ENCODE peak calls at places on chromosomes 12 and 14, in ten cellular contexts. One of them, this sample, is unnamed.

GRCh38 chr12:3032770-3033537 is 44.2 kb upstream of the TSPAN9 start:
- DNase-seq in NT2/D1: no peak
- DNase-seq in fibroblast of lung: no peak
- DNase-seq in IMR-90: no peak
- DNase-seq in MM.1S: no peak
- DNase-seq in colonic mucosa: no peak
- DNase-seq in H1: no peak
- DNase-seq in H9: no peak
- DNase-seq in HCT116: no peak
- DNase-seq in neural progenitor cell: no peak
- DNase-seq in this sample: no peak

GRCh38 chr12:93243689-93244513 is 133.8 kb upstream of the NUDT4 start:
- DNase-seq in HCT116: no peak
- DNase-seq in fibroblast of lung: peak; percentile 90
- DNase-seq in IMR-90: peak; percentile 78
- DNase-seq in H9: no peak
- DNase-seq in NT2/D1: no peak
- DNase-seq in H1: no peak
- DNase-seq in neural progenitor cell: no peak
- DNase-seq in MM.1S: peak; percentile 89
- DNase-seq in colonic mucosa: peak; percentile 64
- DNase-seq in this sample: peak; percentile 95

GRCh38 chr12:123808167-123808566 is 46.1 kb downstream of the DNAH10 start:
- DNase-seq in NT2/D1: no peak
- DNase-seq in MM.1S: no peak
- DNase-seq in neural progenitor cell: peak; percentile 23
- DNase-seq in colonic mucosa: no peak
- DNase-seq in HCT116: peak; percentile 6
- DNase-seq in IMR-90: peak; percentile 7
- DNase-seq in H9: peak; percentile 68
- DNase-seq in fibroblast of lung: no peak
- DNase-seq in H1: no peak
- DNase-seq in this sample: peak; percentile 47

GRCh38 chr14:34098045-34098984 is 147.4 kb upstream of the EGLN3 start:
- DNase-seq in MM.1S: no peak
- DNase-seq in H9: no peak
- DNase-seq in colonic mucosa: peak; percentile 48
- DNase-seq in IMR-90: peak; percentile 29
- DNase-seq in neural progenitor cell: peak; percentile 50
- DNase-seq in H1: no peak
- DNase-seq in NT2/D1: no peak
- DNase-seq in fibroblast of lung: peak; percentile 65
- DNase-seq in HCT116: peak; percentile 46
- DNase-seq in this sample: peak; percentile 72

GRCh38 chr12:75756771-75757170 is 245.4 kb upstream of the KRR1 start:
- DNase-seq in IMR-90: no peak
- DNase-seq in fibroblast of lung: no peak
- DNase-seq in colonic mucosa: no peak
- DNase-seq in H1: no peak
- DNase-seq in neural progenitor cell: no peak
- DNase-seq in H9: no peak
- DNase-seq in NT2/D1: no peak
- DNase-seq in MM.1S: no peak
- DNase-seq in HCT116: no peak
- DNase-seq in this sample: no peak

GRCh38 chr12:70883855-70884254 is 36.7 kb downstream of the PTPRR start:
- DNase-seq in NT2/D1: no peak
- DNase-seq in neural progenitor cell: peak; percentile 29
- DNase-seq in HCT116: no peak
- DNase-seq in MM.1S: no peak
- DNase-seq in H9: no peak
- DNase-seq in colonic mucosa: no peak
- DNase-seq in H1: no peak
- DNase-seq in IMR-90: no peak
- DNase-seq in fibroblast of lung: no peak
- DNase-seq in this sample: no peak

GRCh38 chr12:56518570-56518969 is 3.0 kb upstream of the RBMS2 start:
- DNase-seq in H9: no peak
- DNase-seq in fibroblast of lung: no peak
- DNase-seq in NT2/D1: no peak
- DNase-seq in H1: no peak
- DNase-seq in neural progenitor cell: no peak
- DNase-seq in colonic mucosa: no peak
- DNase-seq in IMR-90: peak; percentile 66
- DNase-seq in HCT116: no peak
- DNase-seq in MM.1S: no peak
- DNase-seq in this sample: peak; percentile 63

GRCh38 chr12:45585522-45586230 is 143.8 kb upstream of the ARID2 start:
- DNase-seq in MM.1S: no peak
- DNase-seq in IMR-90: no peak
- DNase-seq in NT2/D1: no peak
- DNase-seq in H9: no peak
- DNase-seq in HCT116: no peak
- DNase-seq in H1: no peak
- DNase-seq in fibroblast of lung: no peak
- DNase-seq in neural progenitor cell: no peak
- DNase-seq in colonic mucosa: no peak
- DNase-seq in this sample: no peak

DNA sequence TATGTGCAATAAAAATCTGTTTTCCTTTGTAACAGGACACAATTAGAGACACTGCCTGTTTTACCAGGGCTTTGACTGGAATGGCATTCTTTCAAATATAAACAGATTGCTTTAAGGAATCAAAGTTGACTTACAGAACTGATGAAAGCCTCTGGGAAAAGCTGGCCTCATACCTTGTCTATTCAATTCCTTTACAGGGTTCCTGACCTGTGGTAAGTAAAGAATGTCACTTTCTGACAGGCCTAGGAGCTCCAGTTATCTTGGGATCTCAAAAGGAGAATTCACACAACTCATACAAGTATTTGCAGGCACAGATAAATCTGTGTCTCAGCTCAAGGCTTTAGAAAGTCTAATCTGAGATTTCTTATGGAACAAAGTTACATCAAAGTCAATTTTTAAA is 88.4 kb downstream of the BCAT1 start:
- DNase-seq in IMR-90: peak; percentile 38
- DNase-seq in colonic mucosa: no peak
- DNase-seq in H9: no peak
- DNase-seq in NT2/D1: no peak
- DNase-seq in neural progenitor cell: no peak
- DNase-seq in HCT116: no peak
- DNase-seq in fibroblast of lung: no peak
- DNase-seq in H1: no peak
- DNase-seq in MM.1S: no peak
- DNase-seq in this sample: peak; percentile 33
- H3K9me3 ChIP-seq in IMR-90: no peaks in the 10 kb centered on the region
- H3K9me3 ChIP-seq in colonic mucosa: no peaks in the 10 kb centered on the region
- H3K9me3 ChIP-seq in H9: peaks cover 7% of the 10 kb centered on the region
- H3K9me3 ChIP-seq in NT2/D1: peaks cover 61% of the 10 kb centered on the region
- H3K9me3 ChIP-seq in neural progenitor cell: peaks cover 16% of the 10 kb centered on the region
- H3K9me3 ChIP-seq in HCT116: no peaks in the 10 kb centered on the region
- H3K9me3 ChIP-seq in fibroblast of lung: no peaks in the 10 kb centered on the region
- H3K9me3 ChIP-seq in H1: peaks cover 16% of the 10 kb centered on the region
- H3K9me3 ChIP-seq in MM.1S: no peaks in the 10 kb centered on the region
- H3K9me3 ChIP-seq in this sample: peaks cover 5% of the 10 kb centered on the region

GRCh38 chr12:24943947-24944597 is 4.8 kb downstream of the BCAT1 start:
- DNase-seq in neural progenitor cell: no peak
- DNase-seq in fibroblast of lung: no peak
- DNase-seq in MM.1S: no peak
- DNase-seq in H9: no peak
- DNase-seq in H1: no peak
- DNase-seq in NT2/D1: no peak
- DNase-seq in colonic mucosa: no peak
- DNase-seq in HCT116: no peak
- DNase-seq in IMR-90: peak; percentile 85
- DNase-seq in this sample: peak; percentile 22

GRCh38 chr12:24945822-24946221 is 3.1 kb downstream of the BCAT1 start:
- DNase-seq in MM.1S: no peak
- DNase-seq in H1: no peak
- DNase-seq in H9: no peak
- DNase-seq in IMR-90: no peak
- DNase-seq in NT2/D1: no peak
- DNase-seq in colonic mucosa: no peak
- DNase-seq in fibroblast of lung: no peak
- DNase-seq in neural progenitor cell: no peak
- DNase-seq in HCT116: no peak
- DNase-seq in this sample: no peak

GRCh38 chr12:24944598-24944975 is 4.3 kb downstream of the BCAT1 start:
- DNase-seq in MM.1S: no peak
- DNase-seq in H9: no peak
- DNase-seq in HCT116: no peak
- DNase-seq in colonic mucosa: no peak
- DNase-seq in IMR-90: no peak
- DNase-seq in neural progenitor cell: no peak
- DNase-seq in fibroblast of lung: no peak
- DNase-seq in NT2/D1: no peak
- DNase-seq in H1: no peak
- DNase-seq in this sample: peak; percentile 46

GRCh38 chr12:24947541-24948451 is 1.1 kb downstream of the BCAT1 start:
- DNase-seq in H9: no peak
- DNase-seq in HCT116: no peak
- DNase-seq in colonic mucosa: no peak
- DNase-seq in H1: no peak
- DNase-seq in neural progenitor cell: peak; percentile 40
- DNase-seq in MM.1S: no peak
- DNase-seq in NT2/D1: no peak
- DNase-seq in fibroblast of lung: peak; percentile 34
- DNase-seq in IMR-90: no peak
- DNase-seq in this sample: peak; percentile 37

DNA sequence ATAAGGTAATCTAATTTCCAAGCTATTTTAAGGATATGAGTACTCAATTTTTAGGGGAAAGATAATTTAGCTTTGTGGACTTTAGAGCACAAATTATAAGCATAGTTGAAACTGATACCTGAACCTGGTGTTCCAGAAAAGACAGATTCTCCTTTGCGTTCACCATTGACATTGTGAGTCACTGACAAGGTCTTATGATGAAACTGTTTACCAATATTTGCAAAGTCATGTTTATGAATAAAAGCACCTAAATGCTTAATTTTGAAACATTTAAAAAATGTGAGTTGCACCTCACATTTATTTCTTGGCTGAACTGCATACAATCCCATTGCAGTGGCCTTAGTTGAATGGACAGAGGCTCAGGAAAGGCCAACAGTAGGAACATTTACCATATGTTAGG is 3.9 kb downstream of the BCAT1 start:
- DNase-seq in H1: no peak
- DNase-seq in H9: no peak
- DNase-seq in IMR-90: no peak
- DNase-seq in colonic mucosa: no peak
- DNase-seq in neural progenitor cell: no peak
- DNase-seq in NT2/D1: no peak
- DNase-seq in MM.1S: no peak
- DNase-seq in HCT116: no peak
- DNase-seq in fibroblast of lung: no peak
- DNase-seq in this sample: no peak
- H3K9ac ChIP-seq in H1: no peak overlapping the region
- H3K9ac ChIP-seq in H9: no peak overlapping the region
- H3K9ac ChIP-seq in IMR-90: no peak overlapping the region
- H3K9ac ChIP-seq in colonic mucosa: no peak overlapping the region
- H3K9ac ChIP-seq in neural progenitor cell: no peak overlapping the region
- H3K9ac ChIP-seq in NT2/D1: no peak overlapping the region
- H3K9ac ChIP-seq in MM.1S: no peak overlapping the region
- H3K9ac ChIP-seq in HCT116: no peak overlapping the region
- H3K9ac ChIP-seq in fibroblast of lung: no peak overlapping the region
- H3K9ac ChIP-seq in this sample: no peak overlapping the region

DNA sequence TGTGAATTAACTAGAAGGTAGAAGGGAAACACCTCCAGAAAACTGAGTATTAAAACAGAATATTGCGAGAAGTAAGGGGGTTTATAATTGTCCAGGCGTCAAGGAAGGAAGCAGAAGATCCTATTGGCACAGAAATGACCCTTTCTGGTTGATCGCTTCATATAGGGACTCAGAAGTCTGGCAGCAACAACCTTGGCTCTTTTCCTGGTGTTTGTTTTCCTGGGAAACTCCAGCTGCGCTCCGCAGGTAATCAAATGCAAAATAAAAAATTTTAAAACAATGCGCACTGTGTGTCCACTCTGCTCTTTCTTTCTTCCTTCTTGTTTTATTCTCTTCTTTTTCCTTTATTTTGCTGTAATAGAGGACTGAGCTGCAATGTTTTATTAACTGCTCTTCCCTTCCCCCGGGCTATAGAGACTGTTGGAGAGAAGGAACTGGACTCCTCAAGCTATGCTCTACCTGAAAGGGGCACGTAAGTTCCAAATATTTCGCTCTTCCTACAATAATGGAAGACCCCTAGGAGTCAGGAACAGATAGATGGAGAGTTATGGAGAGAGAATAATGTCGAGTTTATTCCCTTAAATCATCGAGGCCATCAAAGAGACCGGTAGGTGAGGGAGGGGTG is 737 bp downstream of the SPX start:
- DNase-seq in HCT116: no peak
- DNase-seq in H9: no peak
- DNase-seq in colonic mucosa: no peak
- DNase-seq in MM.1S: no peak
- DNase-seq in H1: no peak
- DNase-seq in NT2/D1: no peak
- DNase-seq in IMR-90: no peak
- DNase-seq in neural progenitor cell: no peak
- DNase-seq in fibroblast of lung: peak; percentile 3
- DNase-seq in this sample: no peak
- H3K4me1 ChIP-seq in HCT116: no peaks in the 10 kb centered on the region
- H3K4me1 ChIP-seq in H9: no peaks in the 10 kb centered on the region
- H3K4me1 ChIP-seq in colonic mucosa: no peaks in the 10 kb centered on the region
- H3K4me1 ChIP-seq in MM.1S: no peaks in the 10 kb centered on the region
- H3K4me1 ChIP-seq in H1: no peaks in the 10 kb centered on the region
- H3K4me1 ChIP-seq in NT2/D1: no peaks in the 10 kb centered on the region
- H3K4me1 ChIP-seq in IMR-90: no peaks in the 10 kb centered on the region
- H3K4me1 ChIP-seq in neural progenitor cell: peaks cover 3% of the 10 kb centered on the region
- H3K4me1 ChIP-seq in fibroblast of lung: no peaks in the 10 kb centered on the region
- H3K4me1 ChIP-seq in this sample: peaks cover 15% of the 10 kb centered on the region

GRCh38 chr12:94426049-94426448 is 33.6 kb downstream of the CEP83 start:
- DNase-seq in H1: no peak
- DNase-seq in colonic mucosa: no peak
- DNase-seq in H9: no peak
- DNase-seq in IMR-90: no peak
- DNase-seq in fibroblast of lung: no peak
- DNase-seq in neural progenitor cell: peak; percentile 18
- DNase-seq in NT2/D1: peak; percentile 57
- DNase-seq in HCT116: no peak
- DNase-seq in MM.1S: no peak
- DNase-seq in this sample: no peak

GRCh38 chr12:94416613-94417012 is 43.1 kb downstream of the CEP83 start:
- DNase-seq in H9: no peak
- DNase-seq in H1: no peak
- DNase-seq in HCT116: no peak
- DNase-seq in NT2/D1: no peak
- DNase-seq in IMR-90: no peak
- DNase-seq in fibroblast of lung: no peak
- DNase-seq in neural progenitor cell: peak; percentile 9
- DNase-seq in colonic mucosa: no peak
- DNase-seq in MM.1S: no peak
- DNase-seq in this sample: no peak

GRCh38 chr12:94418517-94418916 is 41.1 kb downstream of the CEP83 start:
- DNase-seq in MM.1S: no peak
- DNase-seq in NT2/D1: no peak
- DNase-seq in colonic mucosa: no peak
- DNase-seq in neural progenitor cell: no peak
- DNase-seq in H1: no peak
- DNase-seq in H9: no peak
- DNase-seq in HCT116: no peak
- DNase-seq in fibroblast of lung: peak; percentile 31
- DNase-seq in IMR-90: no peak
- DNase-seq in this sample: no peak

GRCh38 chr12:94427520-94428381 is 31.9 kb downstream of the CEP83 start:
- DNase-seq in MM.1S: no peak
- DNase-seq in fibroblast of lung: peak; percentile 91
- DNase-seq in colonic mucosa: peak; percentile 41
- DNase-seq in H1: no peak
- DNase-seq in neural progenitor cell: no peak
- DNase-seq in HCT116: no peak
- DNase-seq in IMR-90: peak; percentile 82
- DNase-seq in NT2/D1: no peak
- DNase-seq in H9: no peak
- DNase-seq in this sample: peak; percentile 88

DNA sequence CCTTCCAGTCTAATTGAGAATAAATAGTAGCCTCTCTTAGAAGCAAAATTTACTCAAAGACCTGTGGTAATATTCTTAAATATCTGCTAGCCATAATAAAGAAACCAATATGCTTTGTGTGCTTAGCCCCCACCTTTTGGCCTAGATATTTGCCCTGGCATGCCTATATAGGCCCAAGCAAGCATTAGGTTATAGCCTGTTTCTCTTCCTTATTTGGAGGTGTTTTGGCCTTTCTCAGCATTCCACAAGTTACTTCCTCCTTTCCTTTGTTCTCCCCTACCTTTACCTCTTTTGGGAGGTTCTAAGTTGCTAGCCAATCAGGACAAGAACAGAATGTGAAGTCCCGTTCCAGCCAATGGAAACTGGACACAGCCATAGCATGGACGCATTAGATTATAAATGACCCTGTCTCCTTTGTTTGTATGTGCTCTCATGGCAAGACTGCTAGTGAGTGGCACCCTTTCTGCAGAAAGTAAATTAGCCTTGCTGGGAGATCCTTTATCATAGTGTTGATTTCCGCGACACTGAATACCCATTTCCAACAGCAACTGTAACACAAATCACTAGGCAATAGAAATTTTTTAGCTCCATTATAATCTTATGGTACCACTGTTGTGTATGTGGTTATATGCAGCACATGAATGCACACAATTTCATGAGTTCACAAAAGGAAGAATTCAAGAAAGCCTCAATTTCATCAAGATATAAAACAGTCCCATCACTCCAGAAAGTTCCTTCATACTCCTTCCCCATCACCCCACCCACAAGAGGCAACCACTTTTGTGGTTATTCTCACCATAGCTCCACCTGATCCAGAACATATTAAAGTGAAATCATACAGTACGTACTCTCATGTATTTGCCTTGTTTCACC is 37.6 kb downstream of the CEP83 start:
- DNase-seq in MM.1S: no peak
- DNase-seq in HCT116: no peak
- DNase-seq in neural progenitor cell: no peak
- DNase-seq in H1: no peak
- DNase-seq in fibroblast of lung: no peak
- DNase-seq in H9: no peak
- DNase-seq in colonic mucosa: no peak
- DNase-seq in IMR-90: no peak
- DNase-seq in NT2/D1: no peak
- DNase-seq in this sample: no peak
- H3K9me3 ChIP-seq in MM.1S: no peaks in the 10 kb centered on the region
- H3K9me3 ChIP-seq in HCT116: peaks cover 14% of the 10 kb centered on the region
- H3K9me3 ChIP-seq in neural progenitor cell: no peaks in the 10 kb centered on the region
- H3K9me3 ChIP-seq in H1: peaks cover 10% of the 10 kb centered on the region
- H3K9me3 ChIP-seq in fibroblast of lung: no peaks in the 10 kb centered on the region
- H3K9me3 ChIP-seq in H9: peaks cover 18% of the 10 kb centered on the region
- H3K9me3 ChIP-seq in colonic mucosa: no peaks in the 10 kb centered on the region
- H3K9me3 ChIP-seq in IMR-90: peaks cover 10% of the 10 kb centered on the region
- H3K9me3 ChIP-seq in NT2/D1: peaks cover 55% of the 10 kb centered on the region
- H3K9me3 ChIP-seq in this sample: peaks cover 19% of the 10 kb centered on the region